ENCODE peak calls at places on chromosomes 13 and 19, in five cellular contexts. P is spleen, Z is right atrium auricular region, V is body of pancreas, M is AG10803. T is an unnamed sample.
A peak's percentile ranks its signal among the peaks of the same experiment; 100 is the strongest.

GRCh38 chr19:2157452-2157851 is 6.1 kb upstream of the AP3D1 start:
- DNase-seq in P (no peak), Z (no peak), V (no peak), M (no peak), T (no peak)

GRCh38 chr19:6238256-6238642 is 41.5 kb downstream of the MLLT1 start:
- DNase-seq in P (no peak), Z (no peak), V (no peak), M (no peak), T (no peak)

GRCh38 chr19:13036366-13036976 is 41.2 kb downstream of the NFIX start:
- DNase-seq in P (no peak), Z (peak; percentile 76), V (peak; percentile 66), M (peak; percentile 82), T (no peak)

GRCh38 chr13:30157616-30157993 is 149.7 kb downstream of the KATNAL1 start:
- DNase-seq in P (peak; percentile 56), Z (no peak), V (no peak), M (no peak), T (no peak)

GRCh38 chr19:29115181-29115580 is 97.8 kb downstream of the UQCRFS1 start:
- DNase-seq in P (no peak), Z (no peak), V (no peak), M (no peak), T (no peak)

GRCh38 chr19:33469171-33470039 is 52.2 kb downstream of the PEPD start:
- DNase-seq in P (peak; percentile 68), Z (no peak), V (no peak), M (no peak), T (no peak)

GRCh38 chr19:37950471-37951175 is 43.6 kb downstream of the SIPA1L3 start:
- DNase-seq in P (no peak), Z (no peak), V (no peak), M (no peak), T (no peak)

GRCh38 chr13:46992383-46992952 is 95.6 kb upstream of the HTR2A start:
- DNase-seq in P (no peak), Z (no peak), V (no peak), M (peak; percentile 12), T (no peak)

GRCh38 chr13:98315466-98315865 is 138.4 kb upstream of the RNF113B start:
- DNase-seq in P (no peak), Z (no peak), V (no peak), M (peak; percentile 75), T (no peak)

GRCh38 chr19:12970070-12970820 is 869 bp downstream of the DAND5 start:
- DNase-seq in P (no peak), Z (no peak), V (no peak), M (no peak), T (no peak)

GRCh38 chr13:94249512-94249911 is 230.0 kb downstream of the DCT start:
- DNase-seq in P (no peak), Z (no peak), V (no peak), M (peak; percentile 78), T (no peak)

GRCh38 chr13:99018418-99019180 is 40.7 kb upstream of the DOCK9 start:
- DNase-seq in P (no peak), Z (no peak), V (no peak), M (peak; percentile 79), T (no peak)

GRCh38 chr19:1396768-1397679 is 4.3 kb downstream of the GAMT start:
- DNase-seq in P (no peak), Z (no peak), V (peak; percentile 17), M (no peak), T (no peak)

GRCh38 chr19:5955638-5955935 is 22.4 kb downstream of the RANBP3 start:
- DNase-seq in P (no peak), Z (no peak), V (no peak), M (peak; percentile 72), T (no peak)

GRCh38 chr19:46426506-46427162 is 2.1 kb downstream of the PNMA8C start:
- DNase-seq in P (peak; percentile 79), Z (no peak), V (peak; percentile 90), M (peak; percentile 73), T (peak; percentile 83)

GRCh38 chr19:52237197-52237596 is 32.2 kb upstream of the ZNF766 start:
- DNase-seq in P (no peak), Z (no peak), V (no peak), M (no peak), T (no peak)

GRCh38 chr19:41016488-41017071 is 25.5 kb downstream of the CYP2B6 start:
- DNase-seq in P (no peak), Z (peak; percentile 23), V (no peak), M (no peak), T (no peak)

GRCh38 chr19:50198431-50199253 is 4.8 kb upstream of the MYH14 start:
- DNase-seq in P (no peak), Z (no peak), V (peak; percentile 32), M (no peak), T (no peak)

GRCh38 chr13:30114586-30115256 is 192.6 kb downstream of the KATNAL1 start:
- DNase-seq in P (peak; percentile 98), Z (peak; percentile 88), V (peak; percentile 96), M (peak; percentile 75), T (peak; percentile 97)

GRCh38 chr13:44197791-44198770 is 175.5 kb upstream of the SERP2 start:
- DNase-seq in P (no peak), Z (no peak), V (no peak), M (no peak), T (no peak)

GRCh38 chr19:10516671-10517286 is 468 bp downstream of the S1PR5 start:
- DNase-seq in P (no peak), Z (no peak), V (no peak), M (peak; percentile 21), T (no peak)

GRCh38 chr19:10513223-10513622 is 4.0 kb downstream of the S1PR5 start:
- DNase-seq in P (no peak), Z (no peak), V (no peak), M (no peak), T (no peak)

GRCh38 chr19:10516064-10516385 is 1.2 kb downstream of the S1PR5 start:
- DNase-seq in P (no peak), Z (no peak), V (no peak), M (no peak), T (no peak)

GRCh38 chr19:10517361-10517759 is at the start of gene S1PR5:
- DNase-seq in P (no peak), Z (no peak), V (peak; percentile 73), M (no peak), T (no peak)

DNA sequence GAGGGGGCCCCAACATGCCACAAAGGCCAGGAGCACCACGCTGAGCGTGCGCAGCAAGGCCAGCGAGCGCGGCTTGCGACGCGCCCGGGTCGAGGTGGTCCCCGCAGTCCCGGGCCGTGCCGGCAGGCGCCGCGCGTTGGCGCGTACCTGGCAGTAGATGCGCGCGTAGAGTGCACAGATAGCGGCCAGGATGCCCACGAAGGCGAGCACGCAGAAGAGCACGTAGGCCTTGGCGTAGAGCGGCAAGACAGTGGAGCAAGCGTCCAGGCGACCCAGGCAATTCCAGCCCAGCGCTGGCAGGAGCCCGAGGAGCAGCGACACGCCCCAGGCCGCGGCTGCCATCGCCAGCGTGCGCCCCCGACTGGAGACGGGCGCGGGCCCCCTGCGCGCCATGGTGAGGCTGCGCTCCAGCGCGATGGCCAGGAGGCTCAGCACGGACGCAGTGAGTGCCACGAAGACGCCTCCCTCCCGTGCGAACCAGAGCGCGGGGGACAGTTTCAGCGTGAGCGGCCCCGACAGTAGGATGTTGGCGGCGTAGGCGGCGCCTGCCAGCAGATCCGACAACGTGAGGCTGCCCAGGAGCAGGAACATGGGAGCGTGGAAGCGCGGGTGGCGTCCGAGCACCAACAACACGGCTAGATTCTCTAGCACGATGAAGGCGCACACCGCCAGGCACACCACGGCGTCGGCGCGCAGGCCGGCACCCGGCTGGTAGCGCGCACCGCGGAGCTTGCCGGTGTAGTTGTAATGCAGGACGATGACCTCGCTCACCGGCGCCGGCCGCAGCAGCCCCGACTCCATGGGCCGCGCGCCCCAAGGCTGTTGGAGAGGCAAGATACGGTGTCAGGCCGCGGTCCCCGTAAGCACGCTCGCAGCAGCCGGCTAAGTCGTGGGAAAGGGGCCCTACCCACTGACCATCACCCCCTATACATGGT is 2.8 kb downstream of the S1PR5 start:
- DNase-seq in P (no peak), Z (no peak), V (no peak), M (no peak), T (no peak)
- TF ChIP-seq CTCF in P (no peak), Z (no peak), V (no peak), M (no peak), T (no peak)

DNA sequence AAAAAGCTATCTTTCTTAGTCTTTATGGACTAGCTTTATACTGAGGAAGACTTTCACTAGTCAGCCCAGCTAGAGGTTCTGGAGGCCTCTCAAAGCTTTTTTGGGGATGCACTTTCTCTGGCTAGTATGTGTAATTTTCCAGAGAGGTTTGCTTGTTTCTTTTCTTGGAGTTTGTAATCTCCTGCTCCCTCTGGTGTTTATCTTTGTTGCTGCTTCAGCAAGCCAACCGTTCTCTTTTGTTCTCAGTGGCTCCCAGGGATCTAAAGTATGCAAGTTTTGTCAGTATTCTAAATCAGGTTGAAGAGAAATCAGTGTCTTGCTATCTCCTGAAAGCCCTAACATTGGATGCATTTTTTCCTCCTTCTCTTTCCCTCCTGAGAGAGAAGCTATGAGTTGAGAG is 121.1 kb upstream of the MYO16 start:
- DNase-seq in P (no peak), Z (no peak), V (no peak), M (no peak), T (no peak)
- TF ChIP-seq CTCF in P (peak; percentile 43), Z (no peak), V (no peak), M (peak; percentile 18), T (peak; percentile 65)

DNA sequence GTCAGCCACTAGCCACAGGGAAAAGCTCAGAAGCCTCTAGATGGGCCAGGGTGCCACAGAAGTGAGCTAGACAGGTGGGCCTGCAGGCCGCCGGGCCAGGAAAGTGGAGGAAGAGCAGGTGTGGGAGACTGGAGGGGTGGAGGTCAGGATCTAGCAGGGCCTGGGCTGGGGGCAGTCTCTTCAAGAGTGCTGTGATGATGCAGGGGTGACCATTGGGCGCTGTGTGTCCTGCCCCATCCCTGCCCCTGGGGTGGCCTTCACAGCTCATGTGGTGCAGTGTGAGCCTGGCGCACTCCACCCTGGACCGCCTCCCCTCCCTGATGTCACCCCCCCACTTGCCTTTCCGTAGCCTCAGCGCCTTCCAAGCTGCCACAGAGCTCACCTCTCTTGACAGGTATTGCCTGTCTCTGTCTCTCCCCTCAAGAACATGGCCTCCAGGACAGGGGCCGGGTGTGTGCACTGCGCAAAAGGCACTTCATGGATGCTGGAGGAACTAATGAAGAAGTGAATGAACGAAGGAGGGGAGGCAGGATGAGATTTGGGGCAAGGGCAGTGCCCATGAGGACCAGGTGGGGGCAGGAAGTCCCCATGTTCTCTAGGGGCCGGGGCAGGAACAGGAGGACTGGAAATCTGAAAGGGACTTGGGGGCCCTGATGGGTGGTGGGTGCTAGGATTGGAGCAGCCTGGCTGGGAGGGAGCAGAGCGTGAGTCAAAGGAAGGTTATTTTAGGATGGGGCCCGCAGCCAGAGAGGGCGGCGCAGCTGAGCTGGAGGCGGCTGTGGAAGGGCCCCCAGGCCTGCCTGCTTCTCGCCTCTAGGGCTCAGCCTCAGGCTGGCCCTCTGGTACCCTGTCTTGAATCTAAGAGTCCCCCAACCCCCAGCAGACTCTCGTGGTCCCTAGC is 6.6 kb downstream of the SSBP4 start:
- DNase-seq in P (no peak), Z (peak; percentile 81), V (no peak), M (peak; percentile 67), T (no peak)
- TF ChIP-seq CTCF in P (no peak), Z (no peak), V (no peak), M (peak; percentile 32), T (no peak)

GRCh38 chr19:35792888-35793287 is 17.5 kb downstream of the ARHGAP33 start:
- DNase-seq in P (no peak), Z (no peak), V (no peak), M (no peak), T (no peak)

GRCh38 chr19:35792312-35792711 is 16.9 kb downstream of the ARHGAP33 start:
- DNase-seq in P (no peak), Z (no peak), V (no peak), M (no peak), T (no peak)

GRCh38 chr19:35789978-35790944 is 14.9 kb downstream of the ARHGAP33 start:
- DNase-seq in P (no peak), Z (no peak), V (no peak), M (no peak), T (no peak)

GRCh38 chr19:35791814-35792279 is 16.5 kb downstream of the ARHGAP33 start:
- DNase-seq in P (no peak), Z (no peak), V (no peak), M (no peak), T (no peak)

GRCh38 chr19:35790981-35791813 is 15.8 kb downstream of the ARHGAP33 start:
- DNase-seq in P (no peak), Z (no peak), V (peak; percentile 85), M (no peak), T (no peak)
- TF ChIP-seq CTCF in P (no peak), Z (no peak), V (no peak), M (no peak), T (no peak)